ENCODE peak calls at places on chromosomes 3 and 15, in five cellular contexts. One of them, this sample, is unnamed.

GRCh38 chr3:173467501-173467900 is 70.0 kb downstream of the NLGN1 start:
- DNase-seq in DND-41: no peak
- DNase-seq in SJSA1: no peak
- DNase-seq in psoas muscle: no peak
- DNase-seq in tibial artery: no peak
- DNase-seq in this sample: no peak

GRCh38 chr3:11555211-11555782 is 88.4 kb downstream of the VGLL4 start:
- DNase-seq in tibial artery: peak; percentile 75
- DNase-seq in psoas muscle: no peak
- DNase-seq in DND-41: no peak
- DNase-seq in SJSA1: no peak
- DNase-seq in this sample: no peak

GRCh38 chr15:34808016-34808415 is 12.7 kb upstream of the ACTC1 start:
- DNase-seq in SJSA1: no peak
- DNase-seq in DND-41: no peak
- DNase-seq in tibial artery: no peak
- DNase-seq in psoas muscle: no peak
- DNase-seq in this sample: no peak

GRCh38 chr3:195911041-195911945 is 2.9 kb upstream of the TNK2 start:
- DNase-seq in SJSA1: no peak
- DNase-seq in psoas muscle: no peak
- DNase-seq in tibial artery: peak; percentile 48
- DNase-seq in DND-41: no peak
- DNase-seq in this sample: no peak

GRCh38 chr3:48931944-48932580 is 13.4 kb downstream of the ARIH2 start:
- DNase-seq in tibial artery: no peak
- DNase-seq in DND-41: no peak
- DNase-seq in psoas muscle: no peak
- DNase-seq in SJSA1: no peak
- DNase-seq in this sample: no peak

GRCh38 chr3:143001034-143001368 is 369 bp upstream of the U2SURP start:
- DNase-seq in DND-41: no peak
- DNase-seq in SJSA1: no peak
- DNase-seq in psoas muscle: peak; percentile 67
- DNase-seq in tibial artery: no peak
- DNase-seq in this sample: no peak

GRCh38 chr3:127851899-127852298 is 29.6 kb upstream of the MGLL start:
- DNase-seq in DND-41: no peak
- DNase-seq in psoas muscle: no peak
- DNase-seq in tibial artery: no peak
- DNase-seq in SJSA1: no peak
- DNase-seq in this sample: no peak

GRCh38 chr15:84899750-84900149 is 15.3 kb downstream of the SLC28A1 start:
- DNase-seq in psoas muscle: no peak
- DNase-seq in DND-41: no peak
- DNase-seq in tibial artery: no peak
- DNase-seq in SJSA1: no peak
- DNase-seq in this sample: no peak

GRCh38 chr3:109033000-109033660 is 79.5 kb upstream of the GUCA1C start:
- DNase-seq in SJSA1: no peak
- DNase-seq in tibial artery: no peak
- DNase-seq in DND-41: no peak
- DNase-seq in psoas muscle: no peak
- DNase-seq in this sample: no peak

GRCh38 chr15:100001405-100001804 is 268.2 kb upstream of the LYSMD4 start:
- DNase-seq in tibial artery: peak; percentile 34
- DNase-seq in SJSA1: no peak
- DNase-seq in psoas muscle: no peak
- DNase-seq in DND-41: no peak
- DNase-seq in this sample: no peak

GRCh38 chr3:169897284-169897683 is 14.1 kb upstream of the SAMD7 start:
- DNase-seq in SJSA1: no peak
- DNase-seq in psoas muscle: no peak
- DNase-seq in DND-41: no peak
- DNase-seq in tibial artery: no peak
- DNase-seq in this sample: no peak

GRCh38 chr3:118641608-118642007 is 393.0 kb downstream of the IGSF11 start:
- DNase-seq in psoas muscle: no peak
- DNase-seq in SJSA1: no peak
- DNase-seq in tibial artery: no peak
- DNase-seq in DND-41: peak; percentile 29
- DNase-seq in this sample: no peak

GRCh38 chr3:53936347-53936746 is 44.7 kb upstream of the SELENOK start:
- DNase-seq in psoas muscle: no peak
- DNase-seq in DND-41: no peak
- DNase-seq in SJSA1: no peak
- DNase-seq in tibial artery: no peak
- DNase-seq in this sample: no peak

GRCh38 chr15:55823191-55823670 is 80.3 kb upstream of the PRTG start:
- DNase-seq in SJSA1: no peak
- DNase-seq in psoas muscle: no peak
- DNase-seq in tibial artery: no peak
- DNase-seq in DND-41: no peak
- DNase-seq in this sample: no peak

GRCh38 chr3:185824467-185825378 is at the start of gene IGF2BP2:
- DNase-seq in psoas muscle: peak; percentile 54
- DNase-seq in tibial artery: peak; percentile 66
- DNase-seq in SJSA1: peak; percentile 85
- DNase-seq in DND-41: no peak
- DNase-seq in this sample: peak; percentile 23

GRCh38 chr3:112302881-112303761 is 9.1 kb upstream of the SLC9C1 start:
- DNase-seq in DND-41: no peak
- DNase-seq in psoas muscle: no peak
- DNase-seq in SJSA1: no peak
- DNase-seq in tibial artery: no peak
- DNase-seq in this sample: no peak

GRCh38 chr15:75028991-75029377 is 5.6 kb downstream of the PPCDC start:
- DNase-seq in psoas muscle: no peak
- DNase-seq in tibial artery: no peak
- DNase-seq in DND-41: no peak
- DNase-seq in SJSA1: no peak
- DNase-seq in this sample: no peak
- H3K27ac ChIP-seq in psoas muscle: no peak overlapping the region
- H3K27ac ChIP-seq in tibial artery: peak overlapping the region; percentile 78
- H3K27ac ChIP-seq in DND-41: no peak overlapping the region
- H3K27ac ChIP-seq in SJSA1: no peak overlapping the region
- H3K27ac ChIP-seq in this sample: no peak overlapping the region

GRCh38 chr3:129688310-129688895 is 81.9 kb upstream of the PLXND1 start:
- DNase-seq in tibial artery: peak; percentile 73
- DNase-seq in psoas muscle: peak; percentile 69
- DNase-seq in SJSA1: peak; percentile 49
- DNase-seq in DND-41: no peak
- DNase-seq in this sample: no peak
- H3K4me1 ChIP-seq in tibial artery: no peaks in the 10 kb centered on the region
- H3K4me1 ChIP-seq in psoas muscle: peaks cover 51% of the 10 kb centered on the region
- H3K4me1 ChIP-seq in SJSA1: peaks cover 7% of the 10 kb centered on the region
- H3K4me1 ChIP-seq in DND-41: no peaks in the 10 kb centered on the region
- H3K4me1 ChIP-seq in this sample: peaks cover 6% of the 10 kb centered on the region

GRCh38 chr3:184059424-184059823 is 6.6 kb downstream of the HTR3C start:
- DNase-seq in tibial artery: no peak
- DNase-seq in psoas muscle: no peak
- DNase-seq in SJSA1: no peak
- DNase-seq in DND-41: no peak
- DNase-seq in this sample: no peak

GRCh38 chr3:184066211-184066610 is 13.4 kb downstream of the HTR3C start:
- DNase-seq in DND-41: no peak
- DNase-seq in tibial artery: no peak
- DNase-seq in SJSA1: peak; percentile 53
- DNase-seq in psoas muscle: no peak
- DNase-seq in this sample: no peak

GRCh38 chr3:184058029-184058428 is 5.2 kb downstream of the HTR3C start:
- DNase-seq in tibial artery: no peak
- DNase-seq in SJSA1: peak; percentile 48
- DNase-seq in psoas muscle: no peak
- DNase-seq in DND-41: no peak
- DNase-seq in this sample: no peak

GRCh38 chr3:184067573-184068055 is 14.8 kb downstream of the HTR3C start:
- DNase-seq in DND-41: no peak
- DNase-seq in tibial artery: peak; percentile 1
- DNase-seq in psoas muscle: no peak
- DNase-seq in SJSA1: no peak
- DNase-seq in this sample: no peak

DNA sequence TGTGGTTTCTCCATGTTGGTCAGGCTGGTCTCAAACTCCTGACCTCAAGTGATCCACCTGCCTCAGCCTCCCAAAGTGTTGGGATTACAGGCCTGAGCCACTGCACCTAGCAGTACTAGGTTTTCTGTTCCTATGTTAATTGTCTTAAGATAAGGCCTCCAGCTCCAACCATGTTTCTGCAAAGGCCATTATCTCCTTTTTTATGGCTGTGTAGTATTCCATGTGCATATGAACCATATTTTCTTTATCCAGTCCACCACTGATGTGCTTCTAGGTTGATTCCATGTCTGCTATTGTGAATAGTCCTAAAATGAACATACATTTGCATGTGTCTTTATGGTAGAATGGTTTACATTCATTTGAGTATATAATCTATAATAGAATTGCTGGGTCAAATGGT is 9.8 kb downstream of the HTR3C start:
- DNase-seq in SJSA1: no peak
- DNase-seq in psoas muscle: no peak
- DNase-seq in DND-41: no peak
- DNase-seq in tibial artery: no peak
- DNase-seq in this sample: no peak
- H3K4me3 ChIP-seq in SJSA1: no peak overlapping the region
- H3K4me3 ChIP-seq in psoas muscle: no peak overlapping the region
- H3K4me3 ChIP-seq in DND-41: no peak overlapping the region
- H3K4me3 ChIP-seq in tibial artery: no peak overlapping the region
- H3K4me3 ChIP-seq in this sample: no peak overlapping the region

GRCh38 chr15:66941231-66941711 is 124.1 kb upstream of the SMAD3 start:
- DNase-seq in psoas muscle: peak; percentile 54
- DNase-seq in SJSA1: no peak
- DNase-seq in tibial artery: peak; percentile 66
- DNase-seq in DND-41: no peak
- DNase-seq in this sample: no peak
- H3K27ac ChIP-seq in psoas muscle: no peak overlapping the region
- H3K27ac ChIP-seq in SJSA1: no peak overlapping the region
- H3K27ac ChIP-seq in tibial artery: no peak overlapping the region
- H3K27ac ChIP-seq in DND-41: no peak overlapping the region
- H3K27ac ChIP-seq in this sample: no peak overlapping the region

GRCh38 chr3:66485291-66485968 is 15.4 kb downstream of the LRIG1 start:
- DNase-seq in psoas muscle: no peak
- DNase-seq in SJSA1: no peak
- DNase-seq in tibial artery: peak; percentile 78
- DNase-seq in DND-41: no peak
- DNase-seq in this sample: no peak
- H3K4me1 ChIP-seq in psoas muscle: peaks cover 90% of the 10 kb centered on the region
- H3K4me1 ChIP-seq in SJSA1: peaks cover 58% of the 10 kb centered on the region
- H3K4me1 ChIP-seq in tibial artery: no peaks in the 10 kb centered on the region
- H3K4me1 ChIP-seq in DND-41: peaks cover 74% of the 10 kb centered on the region
- H3K4me1 ChIP-seq in this sample: peaks cover 61% of the 10 kb centered on the region

DNA sequence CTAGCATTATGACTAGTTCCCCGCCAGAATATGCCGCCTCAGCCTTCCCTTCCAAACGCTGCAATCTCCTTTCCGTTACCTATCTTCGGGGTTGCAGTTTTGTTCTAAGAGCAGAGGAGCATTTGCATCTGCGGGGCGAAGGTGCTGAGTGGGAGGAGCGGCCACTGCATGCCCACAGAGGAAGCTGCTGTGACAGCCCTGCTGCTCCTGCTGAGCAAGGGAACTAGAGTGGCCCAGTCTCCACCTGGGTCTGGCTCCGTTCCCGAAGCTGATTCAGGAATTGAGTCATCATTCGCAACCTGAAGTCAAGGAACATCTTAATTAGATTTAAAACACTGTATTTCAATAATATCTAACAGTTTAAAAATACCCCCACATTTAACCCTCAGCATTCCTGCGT is 98.2 kb upstream of the TJP1 start:
- DNase-seq in psoas muscle: no peak
- DNase-seq in tibial artery: no peak
- DNase-seq in SJSA1: no peak
- DNase-seq in DND-41: no peak
- DNase-seq in this sample: no peak
- H3K4me3 ChIP-seq in psoas muscle: no peak overlapping the region
- H3K4me3 ChIP-seq in tibial artery: no peak overlapping the region
- H3K4me3 ChIP-seq in SJSA1: no peak overlapping the region
- H3K4me3 ChIP-seq in DND-41: no peak overlapping the region
- H3K4me3 ChIP-seq in this sample: no peak overlapping the region

GRCh38 chr3:153052096-153052460 is 109.9 kb upstream of the RAP2B start:
- DNase-seq in SJSA1: peak; percentile 83
- DNase-seq in tibial artery: peak; percentile 77
- DNase-seq in psoas muscle: no peak
- DNase-seq in DND-41: no peak
- DNase-seq in this sample: no peak
- H3K27ac ChIP-seq in SJSA1: peak overlapping the region; percentile 73
- H3K27ac ChIP-seq in tibial artery: peak overlapping the region; percentile 62
- H3K27ac ChIP-seq in psoas muscle: no peak overlapping the region
- H3K27ac ChIP-seq in DND-41: no peak overlapping the region
- H3K27ac ChIP-seq in this sample: no peak overlapping the region

GRCh38 chr15:59405079-59405478 is 32.4 kb upstream of the MYO1E start:
- DNase-seq in psoas muscle: no peak
- DNase-seq in DND-41: no peak
- DNase-seq in SJSA1: no peak
- DNase-seq in tibial artery: no peak
- DNase-seq in this sample: no peak
- H3K4me1 ChIP-seq in psoas muscle: no peaks in the 10 kb centered on the region
- H3K4me1 ChIP-seq in DND-41: no peaks in the 10 kb centered on the region
- H3K4me1 ChIP-seq in SJSA1: no peaks in the 10 kb centered on the region
- H3K4me1 ChIP-seq in tibial artery: no peaks in the 10 kb centered on the region
- H3K4me1 ChIP-seq in this sample: no peaks in the 10 kb centered on the region

DNA sequence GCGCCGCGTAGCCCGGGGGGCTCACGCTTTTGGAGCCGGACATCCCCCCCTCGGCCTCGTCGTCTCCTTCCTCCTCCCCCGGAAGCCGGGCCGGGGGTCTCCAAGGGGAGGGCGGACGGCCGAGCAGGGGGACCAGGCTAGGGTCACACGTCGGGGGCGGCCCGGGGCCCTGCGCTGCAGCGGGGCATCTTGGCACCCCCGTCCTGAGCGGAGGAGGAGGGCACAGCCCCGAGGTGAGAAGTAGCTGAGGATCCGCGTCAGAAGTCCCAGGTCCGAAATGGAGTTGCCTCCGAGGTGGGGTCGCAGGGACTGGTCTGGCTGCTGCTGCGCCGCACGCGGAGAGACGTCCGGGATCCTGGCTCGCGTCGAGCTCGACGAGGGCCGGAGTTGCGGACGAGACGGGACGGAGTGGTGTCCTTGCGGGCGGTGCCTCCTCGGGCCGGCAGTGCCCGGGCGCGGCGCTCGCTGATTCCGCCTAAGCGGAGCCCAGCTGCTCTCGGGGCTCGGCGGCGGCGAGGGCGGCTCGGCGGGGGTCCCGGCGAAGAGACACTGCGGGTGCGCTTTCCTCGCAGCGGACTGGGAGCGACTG is at the start of gene ADCY5:
- DNase-seq in psoas muscle: peak; percentile 19
- DNase-seq in tibial artery: peak; percentile 74
- DNase-seq in DND-41: no peak
- DNase-seq in SJSA1: no peak
- DNase-seq in this sample: no peak
- H3K4me3 ChIP-seq in psoas muscle: peak within 1 kb of the TSS; percentile 72
- H3K4me3 ChIP-seq in tibial artery: peak within 1 kb of the TSS; percentile 78
- H3K4me3 ChIP-seq in DND-41: no peak within 1 kb of the TSS
- H3K4me3 ChIP-seq in SJSA1: peak within 1 kb of the TSS; percentile 43
- H3K4me3 ChIP-seq in this sample: peak within 1 kb of the TSS; percentile 46